ENCODE peak calls at places on chromosomes 11 and 22, in four cellular contexts. G, N, O and J are unnamed samples.

GRCh38 chr11:63537293-63538101 is 889 bp downstream of the PLAAT4 start:
- DNase-seq in N (no peak), O (no peak), G (peak), J (no peak)

GRCh38 chr22:41816871-41817270 is 16.0 kb upstream of the SREBF2 start:
- DNase-seq in G (no peak), N (no peak), O (no peak), J (no peak)

GRCh38 chr11:128687321-128687720 is 6.6 kb upstream of the FLI1 start:
- DNase-seq in N (no peak), O (no peak), G (no peak), J (no peak)

GRCh38 chr22:17369553-17370035 is 334 bp downstream of the CECR2 start:
- DNase-seq in N (no peak), O (no peak), G (peak), J (peak)

GRCh38 chr22:48554893-48555552 is 1272.7 kb downstream of the BRD1 start:
- DNase-seq in O (no peak), G (no peak), N (no peak), J (peak)

GRCh38 chr22:22830193-22830592 is 57.4 kb upstream of the IGLL5 start:
- DNase-seq in N (no peak), G (no peak), O (no peak), J (no peak)

GRCh38 chr11:15918212-15918611 is 438.1 kb downstream of the SOX6 start:
- DNase-seq in G (no peak), O (no peak), N (no peak), J (no peak)

GRCh38 chr22:43745783-43746356 is 66.2 kb downstream of the EFCAB6 start:
- DNase-seq in N (no peak), G (no peak), O (no peak), J (no peak)

GRCh38 chr11:120062561-120062930 is 75.4 kb downstream of the TRIM29 start:
- DNase-seq in N (no peak), G (no peak), O (no peak), J (no peak)